ENCODE peak calls at places on chromosome 12, in five cellular contexts. S, T, O, H and Q are unnamed samples.
A peak's percentile ranks its signal among the peaks of the same experiment; 100 is the strongest.

GRCh38 chr12:12487490-12487889 is 75.2 kb downstream of the DUSP16 start:
- DNase-seq in S (no peak), O (no peak), T (no peak), H (no peak), Q (no peak)

GRCh38 chr12:121505513-121505912 is 75.3 kb downstream of the KDM2B start:
- DNase-seq in T (no peak), O (no peak), H (no peak), S (no peak), Q (no peak)

GRCh38 chr12:120562906-120563305 is 18.3 kb downstream of the POP5 start:
- DNase-seq in O (no peak), H (no peak), S (no peak), T (no peak), Q (no peak)

GRCh38 chr12:81800298-81801148 is 41.4 kb upstream of the PPFIA2 start:
- DNase-seq in S (no peak), H (no peak), T (peak; percentile 15), O (no peak), Q (peak; percentile 75)

GRCh38 chr12:124126950-124127349 is 153.9 kb downstream of the ZNF664 start:
- DNase-seq in T (no peak), S (no peak), H (no peak), O (no peak), Q (no peak)

GRCh38 chr12:113330505-113330904 is 4.4 kb downstream of the SLC8B1 start:
- DNase-seq in S (no peak), H (no peak), T (no peak), O (no peak), Q (no peak)

GRCh38 chr12:110661337-110661972 is 27.5 kb downstream of the HVCN1 start:
- DNase-seq in O (peak; percentile 4), H (peak; percentile 66), S (peak; percentile 54), T (peak; percentile 16), Q (no peak)

GRCh38 chr12:66409195-66409871 is 107.0 kb downstream of the HELB start:
- DNase-seq in H (no peak), T (peak; percentile 46), O (no peak), S (no peak), Q (no peak)

GRCh38 chr12:113727651-113728061 is 238.5 kb downstream of the RBM19 start:
- DNase-seq in H (no peak), T (no peak), S (no peak), O (no peak), Q (no peak)

GRCh38 chr12:110179291-110179690 is 55.1 kb downstream of the IFT81 start:
- DNase-seq in O (no peak), S (no peak), T (no peak), H (no peak), Q (peak; percentile 70)

GRCh38 chr12:71683633-71684032 is 2.2 kb upstream of the TMEM19 start:
- DNase-seq in T (no peak), O (no peak), S (no peak), H (no peak), Q (no peak)

GRCh38 chr12:1731019-1731687 is 40.3 kb downstream of the ADIPOR2 start:
- DNase-seq in T (no peak), O (no peak), H (no peak), S (no peak), Q (no peak)

GRCh38 chr12:122888232-122888752 is 7.6 kb downstream of the VPS37B start:
- DNase-seq in H (peak; percentile 78), T (peak; percentile 56), O (peak; percentile 59), S (peak; percentile 83), Q (no peak)

GRCh38 chr12:53343449-53343848 is 7.3 kb upstream of the SP7 start:
- DNase-seq in S (no peak), T (no peak), O (no peak), H (no peak), Q (no peak)

GRCh38 chr12:90287585-90287984 is 578.9 kb upstream of the ATP2B1 start:
- DNase-seq in H (no peak), S (no peak), O (no peak), T (no peak), Q (no peak)

GRCh38 chr12:98352218-98352811 is 163.1 kb upstream of the TMPO start:
- DNase-seq in S (no peak), T (no peak), O (no peak), H (no peak), Q (no peak)

GRCh38 chr12:110717037-110717436 is 25.7 kb downstream of the PPP1CC start:
- DNase-seq in H (no peak), T (no peak), O (no peak), S (no peak), Q (no peak)

GRCh38 chr12:9787340-9787737 is 26.6 kb upstream of the CD69 start:
- DNase-seq in O (no peak), T (no peak), H (no peak), S (no peak), Q (no peak)

GRCh38 chr12:109710279-109710746 is 3.3 kb upstream of the FAM222A start:
- DNase-seq in O (no peak), T (peak; percentile 63), H (no peak), S (no peak), Q (no peak)

GRCh38 chr12:108804361-108804949 is 52.9 kb downstream of the SSH1 start:
- DNase-seq in S (no peak), H (peak; percentile 49), T (peak; percentile 56), O (no peak), Q (no peak)

GRCh38 chr12:114759635-114760034 is 75.7 kb upstream of the TBX3 start:
- DNase-seq in H (no peak), O (no peak), T (no peak), S (no peak), Q (no peak)

GRCh38 chr12:87981495-87981894 is 47.7 kb downstream of the C12orf50 start:
- DNase-seq in T (no peak), O (no peak), S (no peak), H (no peak), Q (no peak)

GRCh38 chr12:96698965-96699364 is 208.1 kb upstream of the NEDD1 start:
- DNase-seq in H (peak; percentile 9), T (peak; percentile 41), S (no peak), O (no peak), Q (no peak)

GRCh38 chr12:8996682-8997405 is 7.5 kb downstream of the KLRG1 start:
- DNase-seq in S (no peak), O (no peak), H (no peak), T (peak; percentile 47), Q (no peak)

GRCh38 chr12:546920-547845 is 87.4 kb downstream of the B4GALNT3 start:
- DNase-seq in S (peak; percentile 66), T (peak; percentile 59), H (peak; percentile 73), O (peak; percentile 65), Q (no peak)

GRCh38 chr12:67692135-67692534 is 43.6 kb downstream of the DYRK2 start:
- DNase-seq in S (no peak), T (no peak), O (no peak), H (no peak), Q (no peak)

GRCh38 chr12:52316290-52316689 is 4.9 kb downstream of the KRT83 start:
- DNase-seq in O (no peak), H (no peak), T (no peak), S (no peak), Q (peak; percentile 41)

GRCh38 chr12:52312086-52312485 is 9.1 kb downstream of the KRT83 start:
- DNase-seq in H (no peak), S (no peak), O (no peak), T (no peak), Q (no peak)

GRCh38 chr12:52313461-52313860 is 7.7 kb downstream of the KRT83 start:
- DNase-seq in H (no peak), O (no peak), T (no peak), S (no peak), Q (no peak)

GRCh38 chr12:52314511-52314910 is 6.7 kb downstream of the KRT83 start:
- DNase-seq in S (no peak), T (no peak), O (no peak), H (no peak), Q (no peak)

DNA sequence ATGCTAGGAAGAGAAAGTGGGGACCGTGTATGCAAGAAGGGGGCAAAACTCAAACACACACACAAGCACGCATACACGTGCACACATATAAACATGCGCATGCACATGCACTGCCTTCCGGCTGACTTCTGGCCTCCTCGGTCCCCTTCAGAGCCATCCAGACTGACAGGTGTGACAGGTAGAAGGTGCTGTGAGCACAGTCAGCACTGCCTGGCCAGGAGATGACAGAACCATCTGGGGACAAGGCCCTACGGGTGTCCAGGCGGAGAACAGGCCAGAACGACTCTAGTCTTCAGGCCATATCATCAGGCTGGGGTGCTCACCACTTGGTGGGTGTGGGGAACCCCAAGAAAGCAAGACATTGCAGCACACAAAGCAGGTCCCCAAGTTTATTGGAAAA is 7.3 kb downstream of the KRT83 start:
- DNase-seq in H (no peak), O (no peak), S (no peak), T (no peak), Q (peak; percentile 53)
- TF ChIP-seq CTCF in H (no peak), O (no peak), S (no peak), T (no peak), Q (no peak)

DNA sequence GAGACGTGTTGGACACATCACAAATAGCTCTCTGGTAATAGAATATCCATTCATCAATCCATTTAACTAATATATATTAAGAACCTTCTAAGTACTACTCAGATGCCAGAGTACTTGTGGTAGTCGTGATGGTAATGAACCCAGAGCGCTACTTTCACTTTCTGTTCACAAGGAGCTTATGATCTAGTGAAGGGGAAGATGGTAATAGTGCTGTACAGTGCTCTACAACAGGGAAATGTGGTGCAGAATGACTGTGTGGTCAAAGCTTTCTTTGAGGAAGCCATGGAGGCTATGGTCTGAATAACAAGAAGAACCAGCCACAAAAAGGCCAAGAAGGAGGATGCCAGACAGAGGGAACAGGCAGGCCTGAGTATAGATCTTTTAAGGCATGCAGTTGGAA is 212.0 kb downstream of the PTPRO start:
- DNase-seq in O (no peak), H (no peak), S (no peak), T (no peak), Q (no peak)
- H3K27ac ChIP-seq in O (no peak overlapping the region), H (peak overlapping the region; percentile 70), S (peak overlapping the region; percentile 68), T (peak overlapping the region; percentile 54), Q (peak overlapping the region; percentile 87)

DNA sequence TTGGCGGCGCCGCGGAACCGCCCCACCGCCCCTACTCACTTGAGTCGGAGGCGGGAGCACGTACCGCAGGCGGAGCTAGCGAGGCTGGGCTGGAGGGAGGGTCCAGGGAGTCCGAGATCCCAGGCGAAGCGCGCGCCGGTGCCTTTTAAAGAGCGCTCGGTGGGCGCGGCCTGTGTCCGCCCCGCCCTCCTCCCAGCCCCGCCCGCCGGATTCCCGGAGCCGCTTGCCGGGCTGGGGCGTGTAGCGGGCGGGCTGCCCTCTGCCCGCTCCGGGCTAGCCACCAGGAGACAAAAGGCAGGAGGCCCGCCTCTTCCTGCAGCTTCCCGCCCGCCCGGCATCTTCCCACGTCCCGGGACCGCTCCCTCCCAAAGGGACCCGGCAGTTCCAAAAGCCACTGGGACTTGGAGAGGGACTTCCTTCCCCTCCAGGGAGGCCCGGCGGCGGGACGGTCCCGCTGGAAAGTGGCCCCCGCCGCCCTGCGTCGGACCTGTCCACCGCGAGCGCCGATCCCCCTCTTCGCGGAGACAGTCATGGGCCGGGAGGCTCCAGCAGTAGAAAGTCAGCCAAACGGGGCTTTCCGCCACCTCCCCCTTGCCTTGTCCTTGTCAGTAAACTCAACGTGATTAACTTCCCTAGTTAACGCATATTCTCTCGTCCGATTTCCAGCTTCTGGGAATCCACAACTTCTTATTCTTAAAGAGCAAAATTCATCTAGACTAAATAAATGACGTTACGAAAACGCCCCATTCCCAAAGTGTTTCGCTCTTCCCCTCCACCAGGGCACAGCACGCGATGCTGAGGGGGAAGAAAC is at the start of gene CSRP2:
- DNase-seq in H (peak; percentile 88), T (peak; percentile 87), O (peak; percentile 52), S (peak; percentile 91), Q (peak; percentile 96)
- TF ChIP-seq CTCF in H (no peak), T (no peak), O (no peak), S (no peak), Q (peak; percentile 30)

GRCh38 chr12:101351682-101352081 is 55.9 kb downstream of the ARL1 start:
- DNase-seq in T (no peak), H (no peak), S (no peak), O (no peak), Q (no peak)

GRCh38 chr12:101361455-101361854 is 46.1 kb downstream of the ARL1 start:
- DNase-seq in O (no peak), S (no peak), H (no peak), T (no peak), Q (no peak)

GRCh38 chr12:101356794-101357193 is 50.8 kb downstream of the ARL1 start:
- DNase-seq in S (no peak), O (no peak), H (no peak), T (no peak), Q (no peak)
- H3K27ac ChIP-seq in S (no peak overlapping the region), O (no peak overlapping the region), H (no peak overlapping the region), T (no peak overlapping the region), Q (no peak overlapping the region)